ENCODE peak calls at places on chromosome 10, in six cellular contexts. One of them, this sample, is unnamed.
A peak's percentile ranks its signal among the peaks of the same experiment; 100 is the strongest.

GRCh38 chr10:44874176-44874575 is 37.0 kb upstream of the TMEM72 start:
- DNase-seq in gastrocnemius medialis: no peak
- DNase-seq in sigmoid colon: no peak
- DNase-seq in Peyer's patch: no peak
- DNase-seq in prostate gland: peak; percentile 34
- DNase-seq in IMR-90: no peak
- DNase-seq in this sample: peak; percentile 61

GRCh38 chr10:58359541-58359940 is 24.7 kb downstream of the UBE2D1 start:
- DNase-seq in sigmoid colon: no peak
- DNase-seq in Peyer's patch: no peak
- DNase-seq in gastrocnemius medialis: no peak
- DNase-seq in IMR-90: no peak
- DNase-seq in prostate gland: no peak
- DNase-seq in this sample: no peak

GRCh38 chr10:29951441-29951931 is 107.9 kb downstream of the JCAD start:
- DNase-seq in IMR-90: peak; percentile 74
- DNase-seq in gastrocnemius medialis: no peak
- DNase-seq in sigmoid colon: no peak
- DNase-seq in prostate gland: peak; percentile 66
- DNase-seq in Peyer's patch: no peak
- DNase-seq in this sample: peak; percentile 13

GRCh38 chr10:78948616-78949015 is 120.2 kb upstream of the ZMIZ1 start:
- DNase-seq in gastrocnemius medialis: no peak
- DNase-seq in prostate gland: no peak
- DNase-seq in IMR-90: no peak
- DNase-seq in Peyer's patch: no peak
- DNase-seq in sigmoid colon: no peak
- DNase-seq in this sample: no peak

GRCh38 chr10:109037978-109038377 is 885.3 kb downstream of the XPNPEP1 start:
- DNase-seq in Peyer's patch: no peak
- DNase-seq in IMR-90: no peak
- DNase-seq in gastrocnemius medialis: no peak
- DNase-seq in sigmoid colon: no peak
- DNase-seq in prostate gland: no peak
- DNase-seq in this sample: no peak

GRCh38 chr10:46094931-46095755 is 49.1 kb upstream of the MSMB start:
- DNase-seq in sigmoid colon: no peak
- DNase-seq in Peyer's patch: no peak
- DNase-seq in prostate gland: no peak
- DNase-seq in gastrocnemius medialis: no peak
- DNase-seq in IMR-90: no peak
- DNase-seq in this sample: no peak

GRCh38 chr10:124722812-124723783 is 21.1 kb downstream of the FAM53B start:
- DNase-seq in Peyer's patch: peak; percentile 59
- DNase-seq in sigmoid colon: peak; percentile 64
- DNase-seq in gastrocnemius medialis: no peak
- DNase-seq in prostate gland: no peak
- DNase-seq in IMR-90: no peak
- DNase-seq in this sample: no peak

GRCh38 chr10:117152668-117153067 is 14.6 kb upstream of the VAX1 start:
- DNase-seq in IMR-90: no peak
- DNase-seq in sigmoid colon: no peak
- DNase-seq in gastrocnemius medialis: no peak
- DNase-seq in Peyer's patch: no peak
- DNase-seq in prostate gland: no peak
- DNase-seq in this sample: no peak

GRCh38 chr10:73262105-73262730 is 9.8 kb upstream of the MRPS16 start:
- DNase-seq in gastrocnemius medialis: no peak
- DNase-seq in IMR-90: peak; percentile 74
- DNase-seq in prostate gland: no peak
- DNase-seq in Peyer's patch: no peak
- DNase-seq in sigmoid colon: no peak
- DNase-seq in this sample: no peak

GRCh38 chr10:29613791-29614190 is 21.0 kb downstream of the SVIL start:
- DNase-seq in sigmoid colon: no peak
- DNase-seq in prostate gland: no peak
- DNase-seq in Peyer's patch: no peak
- DNase-seq in gastrocnemius medialis: no peak
- DNase-seq in IMR-90: peak; percentile 71
- DNase-seq in this sample: no peak

GRCh38 chr10:92699518-92700272 is 9.9 kb downstream of the HHEX start:
- DNase-seq in IMR-90: peak; percentile 42
- DNase-seq in Peyer's patch: peak; percentile 65
- DNase-seq in prostate gland: no peak
- DNase-seq in sigmoid colon: no peak
- DNase-seq in gastrocnemius medialis: no peak
- DNase-seq in this sample: peak; percentile 32

GRCh38 chr10:7409732-7410168 is 1.1 kb downstream of the SFMBT2 start:
- DNase-seq in Peyer's patch: no peak
- DNase-seq in prostate gland: peak; percentile 34
- DNase-seq in sigmoid colon: no peak
- DNase-seq in IMR-90: no peak
- DNase-seq in gastrocnemius medialis: peak; percentile 32
- DNase-seq in this sample: no peak

GRCh38 chr10:7410800-7411670 is at the start of gene SFMBT2:
- DNase-seq in sigmoid colon: peak; percentile 78
- DNase-seq in gastrocnemius medialis: peak; percentile 52
- DNase-seq in Peyer's patch: peak; percentile 58
- DNase-seq in IMR-90: peak; percentile 49
- DNase-seq in prostate gland: peak; percentile 64
- DNase-seq in this sample: peak; percentile 64

GRCh38 chr10:7412482-7413251 is 1.8 kb upstream of the SFMBT2 start:
- DNase-seq in gastrocnemius medialis: peak; percentile 74
- DNase-seq in sigmoid colon: no peak
- DNase-seq in IMR-90: no peak
- DNase-seq in Peyer's patch: peak; percentile 37
- DNase-seq in prostate gland: peak; percentile 56
- DNase-seq in this sample: peak; percentile 45

GRCh38 chr10:7410306-7410799 is 481 bp downstream of the SFMBT2 start:
- DNase-seq in Peyer's patch: no peak
- DNase-seq in sigmoid colon: no peak
- DNase-seq in gastrocnemius medialis: no peak
- DNase-seq in prostate gland: no peak
- DNase-seq in IMR-90: peak; percentile 10
- DNase-seq in this sample: peak; percentile 13

GRCh38 chr10:7411671-7412481 is 1.0 kb upstream of the SFMBT2 start:
- DNase-seq in sigmoid colon: no peak
- DNase-seq in Peyer's patch: no peak
- DNase-seq in prostate gland: peak; percentile 13
- DNase-seq in gastrocnemius medialis: peak; percentile 17
- DNase-seq in IMR-90: no peak
- DNase-seq in this sample: no peak
- H3K4me1 ChIP-seq in sigmoid colon: peaks cover 55% of the 10 kb centered on the region
- H3K4me1 ChIP-seq in Peyer's patch: peaks cover 28% of the 10 kb centered on the region
- H3K4me1 ChIP-seq in prostate gland: no peaks in the 10 kb centered on the region
- H3K4me1 ChIP-seq in gastrocnemius medialis: peaks cover 4% of the 10 kb centered on the region
- H3K4me1 ChIP-seq in IMR-90: no peaks in the 10 kb centered on the region
- H3K4me1 ChIP-seq in this sample: peaks cover 51% of the 10 kb centered on the region

GRCh38 chr10:115422624-115423023 is 329.5 kb downstream of the ATRNL1 start:
- DNase-seq in prostate gland: no peak
- DNase-seq in gastrocnemius medialis: no peak
- DNase-seq in Peyer's patch: no peak
- DNase-seq in sigmoid colon: no peak
- DNase-seq in IMR-90: no peak
- DNase-seq in this sample: no peak

GRCh38 chr10:115417585-115418265 is 324.6 kb downstream of the ATRNL1 start:
- DNase-seq in prostate gland: peak; percentile 13
- DNase-seq in sigmoid colon: peak; percentile 44
- DNase-seq in gastrocnemius medialis: no peak
- DNase-seq in IMR-90: peak; percentile 37
- DNase-seq in Peyer's patch: no peak
- DNase-seq in this sample: peak; percentile 17
- TF ChIP-seq CTCF in prostate gland: peak; percentile 45
- TF ChIP-seq CTCF in sigmoid colon: no peak
- TF ChIP-seq CTCF in gastrocnemius medialis: no peak
- TF ChIP-seq CTCF in IMR-90: peak; percentile 55
- TF ChIP-seq CTCF in Peyer's patch: peak; percentile 53
- TF ChIP-seq CTCF in this sample: peak; percentile 55

DNA sequence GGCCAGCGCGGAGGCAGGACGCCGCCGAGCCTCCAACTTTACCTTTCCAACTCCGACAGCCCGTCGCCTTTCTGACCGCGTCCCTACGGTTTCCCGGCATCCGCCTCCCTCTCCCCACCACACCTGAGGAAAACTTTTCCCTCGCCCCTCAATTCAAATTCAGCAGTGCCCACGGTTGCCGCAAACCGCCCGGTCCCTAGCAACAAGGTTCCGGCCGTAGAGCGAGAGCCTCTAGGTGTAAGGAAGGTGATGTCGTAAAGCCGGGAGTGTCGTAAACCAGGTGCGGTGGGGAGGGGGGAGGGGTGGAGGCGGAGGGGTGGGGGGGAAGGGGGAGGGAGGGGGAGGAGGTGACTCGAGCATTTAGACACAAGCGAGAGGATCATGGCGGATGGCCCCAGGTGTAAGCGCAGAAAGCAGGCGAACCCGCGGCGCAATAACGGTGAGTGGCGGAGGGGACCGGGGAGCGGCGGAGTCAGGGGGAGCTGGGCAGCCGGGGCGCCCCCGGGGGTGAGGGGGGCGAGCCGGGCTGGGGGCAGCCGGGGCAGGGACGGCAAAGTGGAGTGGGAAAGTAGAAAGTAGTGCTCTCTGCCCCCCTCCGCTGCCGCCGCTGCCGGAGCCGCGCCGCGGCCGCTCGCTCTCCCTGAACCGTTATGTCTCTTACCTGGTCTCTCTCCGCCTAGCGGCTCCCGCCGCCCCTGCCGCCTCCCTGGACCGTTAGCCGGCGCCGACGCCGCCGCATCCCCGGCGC is at the start of gene ZEB1:
- DNase-seq in Peyer's patch: peak; percentile 97
- DNase-seq in prostate gland: peak; percentile 90
- DNase-seq in IMR-90: peak; percentile 93
- DNase-seq in sigmoid colon: peak; percentile 96
- DNase-seq in gastrocnemius medialis: peak; percentile 92
- DNase-seq in this sample: peak; percentile 96
- TF ChIP-seq POLR2A in Peyer's patch: peak; percentile 6
- TF ChIP-seq POLR2A in prostate gland: no peak
- TF ChIP-seq POLR2A in IMR-90: peak; percentile 65
- TF ChIP-seq POLR2A in sigmoid colon: peak; percentile 14
- TF ChIP-seq POLR2A in gastrocnemius medialis: peak; percentile 77
- TF ChIP-seq POLR2A in this sample: no peak

DNA sequence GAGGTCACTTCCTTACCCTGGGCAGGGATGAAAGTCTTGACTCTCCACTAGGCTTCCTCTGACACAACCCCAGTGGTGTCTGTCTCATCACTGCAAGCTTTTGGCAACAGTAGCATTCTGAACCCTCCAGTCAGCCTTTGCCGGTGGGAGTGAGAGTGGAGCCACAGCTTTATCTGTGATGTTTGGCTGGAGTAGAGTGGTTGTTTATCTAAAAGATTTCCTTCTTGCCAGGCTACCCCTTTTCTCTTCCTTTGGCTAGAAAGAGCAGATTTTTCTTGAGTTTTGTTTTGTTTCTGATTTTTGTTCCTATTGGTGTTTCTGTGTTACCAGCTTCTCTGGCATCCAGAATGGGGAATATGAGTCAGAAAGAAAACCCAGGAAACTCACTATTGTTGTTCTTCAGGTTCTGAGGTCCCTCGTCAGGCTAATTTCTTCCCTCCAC is 98.9 kb upstream of the KIF5B start:
- DNase-seq in gastrocnemius medialis: no peak
- DNase-seq in Peyer's patch: no peak
- DNase-seq in prostate gland: no peak
- DNase-seq in sigmoid colon: no peak
- DNase-seq in IMR-90: peak; percentile 63
- DNase-seq in this sample: no peak
- H3K4me1 ChIP-seq in gastrocnemius medialis: no peaks in the 10 kb centered on the region
- H3K4me1 ChIP-seq in Peyer's patch: no peaks in the 10 kb centered on the region
- H3K4me1 ChIP-seq in prostate gland: no peaks in the 10 kb centered on the region
- H3K4me1 ChIP-seq in sigmoid colon: no peaks in the 10 kb centered on the region
- H3K4me1 ChIP-seq in IMR-90: peaks cover 3% of the 10 kb centered on the region
- H3K4me1 ChIP-seq in this sample: peaks cover 14% of the 10 kb centered on the region

GRCh38 chr10:6145414-6145978 is 56.7 kb downstream of the RBM17 start:
- DNase-seq in gastrocnemius medialis: no peak
- DNase-seq in IMR-90: no peak
- DNase-seq in sigmoid colon: no peak
- DNase-seq in prostate gland: no peak
- DNase-seq in Peyer's patch: no peak
- DNase-seq in this sample: no peak

GRCh38 chr10:6146921-6147320 is 55.8 kb upstream of the PFKFB3 start:
- DNase-seq in Peyer's patch: no peak
- DNase-seq in prostate gland: no peak
- DNase-seq in gastrocnemius medialis: no peak
- DNase-seq in IMR-90: no peak
- DNase-seq in sigmoid colon: no peak
- DNase-seq in this sample: no peak

GRCh38 chr10:6145979-6146432 is 56.7 kb upstream of the PFKFB3 start:
- DNase-seq in prostate gland: no peak
- DNase-seq in gastrocnemius medialis: no peak
- DNase-seq in sigmoid colon: no peak
- DNase-seq in IMR-90: no peak
- DNase-seq in Peyer's patch: no peak
- DNase-seq in this sample: no peak

GRCh38 chr10:6143128-6143527 is 54.3 kb downstream of the RBM17 start:
- DNase-seq in gastrocnemius medialis: no peak
- DNase-seq in IMR-90: no peak
- DNase-seq in prostate gland: no peak
- DNase-seq in Peyer's patch: no peak
- DNase-seq in sigmoid colon: no peak
- DNase-seq in this sample: no peak

DNA sequence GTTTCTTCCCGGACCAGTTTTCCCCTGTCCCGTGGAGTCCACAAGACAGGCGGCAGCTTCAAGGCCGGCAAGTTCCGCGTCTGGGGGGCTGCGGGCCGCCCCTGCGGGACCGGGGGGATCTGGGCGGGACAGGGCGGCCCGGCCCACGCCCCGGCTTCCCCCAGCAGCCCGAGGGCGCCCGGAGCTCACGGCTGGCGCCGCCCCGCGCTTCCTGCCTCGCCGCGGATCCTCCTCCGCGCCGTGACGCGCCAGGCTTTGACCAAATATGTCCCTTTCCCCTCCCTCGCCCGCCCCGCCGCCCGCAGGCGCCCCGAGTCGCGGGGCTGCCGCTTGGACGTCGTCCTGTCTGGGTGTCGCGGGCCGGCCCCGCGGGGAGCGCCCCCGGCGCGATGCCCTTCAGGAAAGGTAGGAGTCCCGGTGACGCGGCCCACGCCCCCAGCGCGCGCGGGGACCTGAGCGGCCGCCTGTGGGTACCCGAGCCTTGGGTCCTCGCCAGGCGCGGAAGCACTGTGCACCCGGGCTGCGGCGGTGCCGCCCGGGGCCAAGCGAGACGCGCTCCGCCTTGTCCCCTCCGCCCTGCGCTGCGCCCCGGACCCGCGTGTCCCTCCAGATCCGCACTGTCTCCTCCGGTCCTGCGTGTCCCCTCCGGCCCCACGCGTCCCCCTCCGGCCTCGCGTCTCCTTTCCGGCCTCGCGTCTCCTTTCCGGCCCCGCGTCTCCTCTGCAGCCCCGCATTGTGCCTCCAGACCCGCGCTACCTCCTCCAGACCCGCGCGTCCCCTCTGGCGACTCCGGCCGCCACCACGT is 56.0 kb downstream of the RBM17 start:
- DNase-seq in prostate gland: peak; percentile 82
- DNase-seq in Peyer's patch: peak; percentile 90
- DNase-seq in gastrocnemius medialis: peak; percentile 89
- DNase-seq in sigmoid colon: peak; percentile 95
- DNase-seq in IMR-90: peak; percentile 82
- DNase-seq in this sample: peak; percentile 88
- TF ChIP-seq CTCF in prostate gland: no peak
- TF ChIP-seq CTCF in Peyer's patch: no peak
- TF ChIP-seq CTCF in gastrocnemius medialis: no peak
- TF ChIP-seq CTCF in sigmoid colon: no peak
- TF ChIP-seq CTCF in IMR-90: no peak
- TF ChIP-seq CTCF in this sample: no peak